ENCODE peak calls at places on chromosomes 16 and 17, in six cellular contexts. B, X, I, Y, N and M are unnamed samples.

GRCh38 chr16:55480228-55480655 is 1.2 kb downstream of the MMP2 start:
- DNase-seq in B (peak; percentile 82), X (peak; percentile 96), Y (no peak), I (peak; percentile 60), N (peak; percentile 72), M (peak; percentile 92)

GRCh38 chr16:70715113-70715711 is 29.4 kb upstream of the MTSS2 start:
- DNase-seq in Y (peak; percentile 93), B (no peak), I (peak; percentile 92), N (no peak), X (peak; percentile 99), M (peak; percentile 95)

GRCh38 chr16:27406729-27407128 is 4.8 kb downstream of the IL21R start:
- DNase-seq in I (no peak), N (no peak), Y (no peak), X (no peak), B (no peak), M (no peak)

GRCh38 chr16:67514382-67514828 is 14.2 kb upstream of the RIPOR1 start:
- DNase-seq in X (peak; percentile 85), B (peak; percentile 75), N (peak; percentile 87), I (no peak), Y (peak; percentile 69), M (peak; percentile 80)

GRCh38 chr17:48522031-48522593 is 8.7 kb downstream of the HOXB1 start:
- DNase-seq in I (no peak), N (peak; percentile 87), B (no peak), X (no peak), Y (peak; percentile 59), M (peak; percentile 29)

GRCh38 chr16:23566724-23567123 is 9.2 kb downstream of the UBFD1 start:
- DNase-seq in Y (no peak), B (no peak), X (no peak), I (no peak), N (no peak), M (no peak)

GRCh38 chr17:42051013-42051400 is 606 bp upstream of the C17orf113 start:
- DNase-seq in Y (no peak), B (no peak), X (no peak), N (no peak), I (no peak), M (no peak)

GRCh38 chr16:17519041-17519440 is 48.3 kb upstream of the XYLT1 start:
- DNase-seq in B (no peak), X (peak; percentile 27), Y (no peak), I (no peak), N (no peak), M (no peak)

GRCh38 chr17:38751144-38751802 is 1.3 kb upstream of the PSMB3 start:
- DNase-seq in X (peak; percentile 17), I (no peak), B (no peak), N (no peak), Y (no peak), M (peak; percentile 60)

GRCh38 chr17:17075037-17075755 is 32.9 kb downstream of the MPRIP start:
- DNase-seq in X (peak; percentile 75), B (no peak), N (peak; percentile 46), Y (no peak), I (no peak), M (peak; percentile 75)

GRCh38 chr16:66696669-66697630 is at the start of gene CMTM4:
- DNase-seq in Y (peak; percentile 84), X (peak; percentile 82), I (peak; percentile 37), N (peak; percentile 94), B (peak; percentile 62), M (peak; percentile 81)

GRCh38 chr16:4913774-4914525 is 23.0 kb downstream of the PPL start:
- DNase-seq in Y (no peak), B (no peak), X (no peak), N (no peak), I (no peak), M (no peak)

GRCh38 chr17:49249292-49249794 is 18.8 kb upstream of the PHOSPHO1 start:
- DNase-seq in X (peak; percentile 40), I (no peak), B (no peak), N (peak; percentile 16), Y (no peak), M (peak; percentile 47)

GRCh38 chr17:11997972-11998233 is 628 bp upstream of the ZNF18 start:
- DNase-seq in X (no peak), B (no peak), I (no peak), N (no peak), Y (no peak), M (no peak)

GRCh38 chr17:7720125-7720524 is 2.6 kb downstream of the DNAH2 start:
- DNase-seq in Y (no peak), I (no peak), N (no peak), X (no peak), B (no peak), M (no peak)

GRCh38 chr17:76121932-76122383 is 18.4 kb upstream of the EXOC7 start:
- DNase-seq in Y (no peak), N (no peak), B (no peak), I (no peak), X (peak; percentile 9), M (no peak)

GRCh38 chr16:316741-317464 is 33.9 kb downstream of the PDIA2 start:
- DNase-seq in I (no peak), N (no peak), X (no peak), Y (no peak), B (no peak), M (no peak)

GRCh38 chr17:9251273-9251672 is 230.0 kb downstream of the NTN1 start:
- DNase-seq in X (no peak), N (no peak), B (no peak), I (no peak), Y (no peak), M (no peak)

GRCh38 chr16:27700596-27700995 is 150.7 kb downstream of the KATNIP start:
- DNase-seq in Y (no peak), I (no peak), N (no peak), X (peak; percentile 17), B (no peak), M (no peak)

GRCh38 chr17:8124350-8125195 is 667 bp upstream of the HES7 start:
- DNase-seq in X (peak; percentile 34), B (no peak), I (no peak), Y (no peak), N (peak; percentile 30), M (no peak)

GRCh38 chr17:40909755-40910154 is 24.7 kb upstream of the KRT20 start:
- DNase-seq in N (no peak), Y (no peak), I (no peak), X (peak; percentile 94), B (no peak), M (peak; percentile 46)

GRCh38 chr16:3577302-3577752 is at the start of gene NLRC3:
- DNase-seq in B (no peak), X (no peak), N (no peak), I (no peak), Y (no peak), M (no peak)

GRCh38 chr17:10992097-10992496 is 154.2 kb upstream of the PIRT start:
- DNase-seq in Y (no peak), N (no peak), I (no peak), B (no peak), X (no peak), M (no peak)

GRCh38 chr17:17789828-17790672 is 46.7 kb downstream of the SREBF1 start:
- DNase-seq in B (no peak), Y (no peak), X (no peak), I (no peak), N (no peak), M (no peak)

GRCh38 chr17:77287432-77288068 is 146.8 kb downstream of the SEC14L1 start:
- DNase-seq in I (no peak), N (peak; percentile 84), Y (peak; percentile 85), X (peak; percentile 84), B (peak; percentile 70), M (peak; percentile 92)
- H3K4me3 ChIP-seq in I (no peak overlapping the region), N (no peak overlapping the region), Y (peak overlapping the region; percentile 41), X (no peak overlapping the region), B (no peak overlapping the region), M (no peak overlapping the region)

DNA sequence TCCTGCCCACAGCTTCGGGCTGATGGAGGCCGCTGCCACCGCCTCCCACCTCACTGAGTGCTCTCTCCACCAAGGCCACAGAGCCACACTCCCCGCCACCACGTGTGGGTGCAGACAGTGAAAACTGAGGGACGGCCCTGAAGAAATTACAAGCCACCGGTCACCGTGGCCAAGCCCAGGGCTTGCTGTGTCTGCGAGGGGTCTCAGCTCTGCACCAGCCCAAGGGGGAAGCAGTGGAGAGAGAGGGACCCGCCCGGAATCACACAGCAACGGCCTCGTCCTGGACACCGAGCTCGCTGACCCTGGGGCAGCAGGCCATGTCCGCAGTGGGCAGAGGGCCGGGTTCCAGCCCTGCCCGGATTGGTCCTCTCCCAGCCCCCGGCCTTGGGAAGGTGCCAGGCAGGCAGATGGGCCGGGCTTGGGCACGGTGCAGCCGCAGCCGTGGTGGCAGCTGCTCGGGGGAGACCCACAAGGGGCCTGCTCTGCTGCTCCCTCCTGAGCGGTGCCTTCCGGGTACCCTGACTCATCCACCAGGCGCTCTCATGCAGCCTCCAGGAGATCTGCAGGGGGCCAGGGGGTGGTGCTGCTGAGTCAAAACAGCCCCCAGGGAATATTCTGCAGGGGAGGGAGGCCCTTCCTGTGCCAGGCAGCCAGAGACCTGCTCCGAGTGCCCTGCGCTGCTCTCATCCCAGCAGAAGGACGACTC is 52.0 kb downstream of the CBFA2T3 start:
- DNase-seq in Y (peak; percentile 87), X (peak; percentile 78), N (peak; percentile 42), B (peak; percentile 47), I (no peak), M (peak; percentile 82)
- TF ChIP-seq CTCF in Y (peak; percentile 27), X (peak; percentile 54), N (peak; percentile 57), B (peak; percentile 46), I (peak; percentile 20), M (peak; percentile 55)

GRCh38 chr17:44758414-44759095 is at the start of gene ADAM11:
- DNase-seq in B (no peak), X (no peak), N (peak; percentile 56), Y (peak; percentile 74), I (no peak), M (no peak)

GRCh38 chr17:44759096-44759915 is 518 bp downstream of the ADAM11 start:
- DNase-seq in N (peak; percentile 48), Y (no peak), B (no peak), I (no peak), X (no peak), M (no peak)

GRCh38 chr17:44759916-44760243 is 1.1 kb downstream of the ADAM11 start:
- DNase-seq in I (no peak), N (no peak), X (no peak), B (no peak), Y (no peak), M (no peak)

GRCh38 chr17:44757045-44757917 is 1.5 kb upstream of the ADAM11 start:
- DNase-seq in N (peak; percentile 80), I (no peak), B (no peak), X (no peak), Y (no peak), M (no peak)

GRCh38 chr17:44757918-44758413 is 822 bp upstream of the ADAM11 start:
- DNase-seq in Y (no peak), X (no peak), N (no peak), I (no peak), B (no peak), M (no peak)
- H3K4me3 ChIP-seq in Y (peak overlapping the region; percentile 64), X (no peak overlapping the region), N (peak overlapping the region; percentile 53), I (no peak overlapping the region), B (no peak overlapping the region), M (no peak overlapping the region)

GRCh38 chr16:85027349-85027967 is at the start of gene KIAA0513:
- DNase-seq in I (peak; percentile 60), X (peak; percentile 87), B (peak; percentile 76), Y (peak; percentile 86), N (peak; percentile 98), M (peak; percentile 93)

GRCh38 chr16:85026696-85027095 is 899 bp upstream of the KIAA0513 start:
- DNase-seq in I (no peak), B (no peak), Y (no peak), X (no peak), N (no peak), M (no peak)

GRCh38 chr16:85029413-85029794 is 1.8 kb downstream of the KIAA0513 start:
- DNase-seq in B (no peak), I (no peak), N (no peak), Y (no peak), X (peak; percentile 29), M (peak; percentile 34)

GRCh38 chr16:85028638-85029412 is 1.2 kb downstream of the KIAA0513 start:
- DNase-seq in N (no peak), B (no peak), X (peak; percentile 46), I (peak; percentile 63), Y (no peak), M (peak; percentile 61)

GRCh38 chr16:85027968-85028637 is 508 bp downstream of the KIAA0513 start:
- DNase-seq in Y (no peak), X (no peak), N (no peak), I (no peak), B (no peak), M (no peak)
- TF ChIP-seq CTCF in Y (no peak), X (peak; percentile 12), N (peak; percentile 12), I (peak; percentile 25), B (no peak), M (peak; percentile 37)